ENCODE peak calls at places on chromosomes 13 and 19, in four cellular contexts. G, K, V and T are unnamed samples.
A peak's percentile ranks its signal among the peaks of the same experiment; 100 is the strongest.

GRCh38 chr19:43782311-43782660 is 1.5 kb upstream of the KCNN4 start:
- DNase-seq in G (no peak), K (no peak), V (no peak), T (no peak)

GRCh38 chr19:30672926-30673325 is 300.7 kb downstream of the ZNF536 start:
- DNase-seq in G (no peak), K (no peak), V (no peak), T (no peak)

GRCh38 chr19:55640577-55641375 is at the start of gene ZNF580:
- DNase-seq in G (peak; percentile 75), K (peak; percentile 85), V (peak; percentile 91), T (peak; percentile 88)

GRCh38 chr19:1469936-1470863 is 8.8 kb downstream of the C19orf25 start:
- DNase-seq in G (peak; percentile 76), K (no peak), V (no peak), T (no peak)

GRCh38 chr13:34577051-34577450 is 365.0 kb upstream of the NBEA start:
- DNase-seq in G (no peak), K (peak; percentile 67), V (peak; percentile 37), T (peak; percentile 30)

GRCh38 chr13:36328821-36329220 is 17.4 kb downstream of the SPART start:
- DNase-seq in G (no peak), K (no peak), V (no peak), T (no peak)

GRCh38 chr13:102793583-102794355 is 5.0 kb downstream of the POGLUT2 start:
- DNase-seq in G (no peak), K (no peak), V (no peak), T (no peak)

GRCh38 chr13:51245583-51245982 is 23.4 kb downstream of the FAM124A start:
- DNase-seq in G (no peak), K (no peak), V (no peak), T (no peak)

GRCh38 chr19:57830071-57830602 is at the start of gene ZNF587B:
- DNase-seq in G (peak; percentile 88), K (peak; percentile 85), V (peak; percentile 90), T (peak; percentile 77)

GRCh38 chr13:94480672-94481145 is 1.2 kb upstream of the DCT start:
- DNase-seq in G (no peak), K (peak; percentile 81), V (peak; percentile 53), T (peak; percentile 55)